ENCODE peak calls at places on chromosomes 16 and 17, in ten cellular contexts. F is Right ventricle myocardium superior; S is T-helper 9 cell; O is transverse colon; Z is stimulated activated naive B cell treated with anti-CD40 and anti-IgM and Interleukin-4, amounts not matched to agents 10 μg/mL and 1 μg/mL and 100 μg/mL, for 72 hours; P is DMS53; I is natural killer cell treated with Interleukin-12 subunit alpha and Interleukin-12 subunit beta and Interleukin-15 and Interleukin-18, amount 100 ng/mL, for 72 hours; A is BE2C; L is amniotic stem cell; V is HS-5. T is an unnamed sample.

GRCh38 chr17:65593092-65593869 is 31.8 kb upstream of the AXIN2 start:
- DNase-seq in F (no peak), S (no peak), O (no peak), Z (no peak), P (no peak), I (no peak), A (no peak), L (no peak), V (no peak), T (no peak)

GRCh38 chr17:16569358-16569712 is 331 bp upstream of the ZNF287 start:
- DNase-seq in F (no peak), S (no peak), O (no peak), Z (no peak), P (no peak), I (no peak), A (no peak), L (no peak), V (no peak), T (no peak)

GRCh38 chr17:49843774-49844350 is 4.0 kb downstream of the TAC4 start:
- DNase-seq in F (no peak), S (no peak), O (no peak), Z (no peak), P (peak; percentile 45), I (no peak), A (no peak), L (no peak), V (no peak), T (no peak)

GRCh38 chr17:79707441-79707850 is 23.3 kb upstream of the ENPP7 start:
- DNase-seq in F (no peak), S (no peak), O (no peak), Z (no peak), P (no peak), I (no peak), A (no peak), L (no peak), V (no peak), T (no peak)

GRCh38 chr17:60971515-60972369 is 294.1 kb downstream of the BCAS3 start:
- DNase-seq in F (no peak), S (peak; percentile 15), O (peak; percentile 28), Z (peak; percentile 4), P (peak; percentile 69), I (peak; percentile 62), A (peak; percentile 65), L (peak; percentile 43), V (no peak), T (peak; percentile 37)

GRCh38 chr16:85733155-85733838 is 17.6 kb downstream of the C16orf74 start:
- DNase-seq in F (peak; percentile 60), S (no peak), O (no peak), Z (no peak), P (no peak), I (no peak), A (no peak), L (no peak), V (no peak), T (peak; percentile 71)

GRCh38 chr16:88534731-88535141 is 35.5 kb upstream of the ZC3H18 start:
- DNase-seq in F (peak; percentile 79), S (no peak), O (peak; percentile 65), Z (no peak), P (peak; percentile 70), I (no peak), A (peak; percentile 5), L (no peak), V (no peak), T (peak; percentile 55)

GRCh38 chr17:77738666-77739531 is 219.6 kb upstream of the TNRC6C start:
- DNase-seq in F (peak; percentile 71), S (no peak), O (no peak), Z (no peak), P (no peak), I (no peak), A (no peak), L (no peak), V (no peak), T (no peak)

GRCh38 chr17:75830168-75831031 is 13.8 kb downstream of the UNC13D start:
- DNase-seq in F (no peak), S (peak; percentile 19), O (peak; percentile 72), Z (no peak), P (no peak), I (no peak), A (peak; percentile 56), L (no peak), V (no peak), T (no peak)

GRCh38 chr16:70711211-70711978 is 25.5 kb upstream of the MTSS2 start:
- DNase-seq in F (no peak), S (no peak), O (no peak), Z (no peak), P (no peak), I (no peak), A (no peak), L (no peak), V (no peak), T (peak; percentile 55)

GRCh38 chr17:79848370-79848766 is 9.1 kb upstream of the CBX4 start:
- DNase-seq in F (no peak), S (no peak), O (no peak), Z (no peak), P (no peak), I (no peak), A (no peak), L (no peak), V (no peak), T (no peak)

GRCh38 chr17:59550703-59551102 is 14.7 kb upstream of the DHX40 start:
- DNase-seq in F (no peak), S (no peak), O (no peak), Z (no peak), P (no peak), I (no peak), A (no peak), L (no peak), V (no peak), T (no peak)

GRCh38 chr16:85228463-85228862 is 116.2 kb upstream of the CIBAR2 start:
- DNase-seq in F (no peak), S (no peak), O (no peak), Z (no peak), P (no peak), I (no peak), A (no peak), L (no peak), V (no peak), T (no peak)

GRCh38 chr16:1634541-1634940 is 22.4 kb downstream of the CRAMP1 start:
- DNase-seq in F (no peak), S (no peak), O (no peak), Z (no peak), P (no peak), I (no peak), A (no peak), L (no peak), V (no peak), T (no peak)

GRCh38 chr16:18800674-18801196 is 614 bp downstream of the ARL6IP1 start:
- DNase-seq in F (no peak), S (no peak), O (peak; percentile 17), Z (no peak), P (peak; percentile 46), I (no peak), A (no peak), L (no peak), V (no peak), T (no peak)

GRCh38 chr16:46949216-46949892 is 24.1 kb downstream of the DNAJA2 start:
- DNase-seq in F (no peak), S (no peak), O (no peak), Z (no peak), P (peak; percentile 20), I (no peak), A (no peak), L (no peak), V (no peak), T (no peak)

GRCh38 chr16:81641403-81642106 is 137.5 kb upstream of the PLCG2 start:
- DNase-seq in F (no peak), S (no peak), O (no peak), Z (no peak), P (peak; percentile 40), I (no peak), A (peak; percentile 85), L (no peak), V (no peak), T (no peak)

GRCh38 chr16:8862309-8863130 is 6.3 kb downstream of the CARHSP1 start:
- DNase-seq in F (peak; percentile 25), S (no peak), O (no peak), Z (no peak), P (no peak), I (no peak), A (no peak), L (no peak), V (no peak), T (no peak)

GRCh38 chr16:85415196-85415988 is 197.7 kb upstream of the GSE1 start:
- DNase-seq in F (peak; percentile 58), S (no peak), O (peak; percentile 9), Z (no peak), P (no peak), I (peak; percentile 41), A (peak; percentile 47), L (no peak), V (no peak), T (no peak)

GRCh38 chr17:51389875-51390274 is 129.5 kb downstream of the UTP18 start:
- DNase-seq in F (no peak), S (no peak), O (no peak), Z (no peak), P (no peak), I (no peak), A (no peak), L (no peak), V (no peak), T (no peak)

GRCh38 chr17:71821512-71821911 is 299.3 kb upstream of the SOX9 start:
- DNase-seq in F (no peak), S (no peak), O (no peak), Z (no peak), P (no peak), I (no peak), A (no peak), L (no peak), V (no peak), T (no peak)

GRCh38 chr17:307741-308507 is 44.7 kb downstream of the RPH3AL start:
- DNase-seq in F (peak; percentile 67), S (no peak), O (no peak), Z (no peak), P (no peak), I (peak; percentile 31), A (no peak), L (no peak), V (no peak), T (no peak)

GRCh38 chr16:19696312-19696711 is 21.7 kb downstream of the KNOP1 start:
- DNase-seq in F (peak; percentile 82), S (peak; percentile 21), O (peak; percentile 92), Z (no peak), P (peak; percentile 65), I (no peak), A (no peak), L (no peak), V (peak; percentile 52), T (peak; percentile 76)

GRCh38 chr17:48283390-48283789 is 146.6 kb downstream of the SKAP1 start:
- DNase-seq in F (no peak), S (no peak), O (no peak), Z (no peak), P (no peak), I (no peak), A (no peak), L (no peak), V (no peak), T (no peak)

GRCh38 chr16:79602615-79603014 is 2.1 kb upstream of the MAF start:
- DNase-seq in F (no peak), S (no peak), O (no peak), Z (no peak), P (no peak), I (no peak), A (no peak), L (no peak), V (no peak), T (no peak)

GRCh38 chr16:10957771-10958486 is 13.6 kb downstream of the CLEC16A start:
- DNase-seq in F (no peak), S (no peak), O (no peak), Z (no peak), P (peak; percentile 41), I (no peak), A (peak; percentile 36), L (no peak), V (no peak), T (no peak)

GRCh38 chr16:54194008-54194731 is 92.4 kb downstream of the IRX3 start:
- DNase-seq in F (peak; percentile 95), S (no peak), O (peak; percentile 11), Z (no peak), P (peak; percentile 84), I (no peak), A (peak; percentile 61), L (no peak), V (no peak), T (peak; percentile 84)

GRCh38 chr17:81365148-81365600 is 30.1 kb upstream of the BAHCC1 start:
- DNase-seq in F (no peak), S (no peak), O (peak; percentile 77), Z (no peak), P (peak; percentile 89), I (no peak), A (no peak), L (peak; percentile 41), V (peak; percentile 23), T (peak; percentile 90)

T was measured in upper lobe of left lung.